ENCODE peak calls at places on chromosomes 16 and 17, in four cellular contexts. T, Q, W and E are unnamed samples.

GRCh38 chr16:12646490-12647274 is 157.0 kb downstream of the CPPED1 start:
- DNase-seq in T (no peak), W (no peak), Q (peak), E (no peak)

GRCh38 chr16:15644306-15644961 is 1.5 kb upstream of the MARF1 start:
- DNase-seq in T (no peak), W (peak), Q (peak), E (no peak)

GRCh38 chr17:29179232-29180036 is 764 bp downstream of the MYO18A start:
- DNase-seq in T (no peak), Q (peak), W (peak), E (peak)

GRCh38 chr17:21252875-21253645 is at the start of gene NATD1:
- DNase-seq in Q (peak), W (peak), T (peak), E (peak)

GRCh38 chr16:88691924-88692560 is 5.7 kb upstream of the SNAI3 start:
- DNase-seq in W (no peak), Q (no peak), T (no peak), E (no peak)

GRCh38 chr16:79069634-79070033 is 530.9 kb downstream of the MAF start:
- DNase-seq in Q (no peak), W (no peak), T (no peak), E (no peak)

GRCh38 chr17:74746922-74747321 is 1.5 kb upstream of the NHERF1 start:
- DNase-seq in T (no peak), Q (no peak), W (no peak), E (no peak)

GRCh38 chr17:78123258-78123929 is 5.2 kb downstream of the TMC6 start:
- DNase-seq in W (no peak), Q (no peak), T (no peak), E (no peak)

GRCh38 chr17:50026046-50026675 is 29.7 kb upstream of the ITGA3 start:
- DNase-seq in W (no peak), T (no peak), Q (no peak), E (no peak)

GRCh38 chr16:17635183-17635582 is 164.4 kb upstream of the XYLT1 start:
- DNase-seq in Q (no peak), W (no peak), T (no peak), E (no peak)

GRCh38 chr17:47760409-47761140 is 27.5 kb downstream of the TBX21 start:
- DNase-seq in T (no peak), W (no peak), Q (no peak), E (no peak)

GRCh38 chr16:68445458-68445857 is 2.9 kb downstream of the SMPD3 start:
- DNase-seq in W (peak), T (peak), Q (peak), E (no peak)

GRCh38 chr17:40356906-40357861 is 7.4 kb downstream of the GJD3 start:
- DNase-seq in T (no peak), W (no peak), Q (no peak), E (no peak)

GRCh38 chr16:50781043-50781442 is 39.2 kb downstream of the CYLD start:
- DNase-seq in T (no peak), Q (peak), W (peak), E (no peak)

GRCh38 chr16:3065742-3066439 is 451 bp downstream of the IL32 start:
- DNase-seq in T (no peak), Q (no peak), W (no peak), E (no peak)

GRCh38 chr16:17368951-17369350 is 101.8 kb downstream of the XYLT1 start:
- DNase-seq in Q (no peak), W (no peak), T (no peak), E (no peak)

GRCh38 chr16:6279261-6279660 is 1053.4 kb upstream of the RBFOX1 start:
- DNase-seq in Q (no peak), W (no peak), T (no peak), E (no peak)

GRCh38 chr16:57384248-57385070 is 12.2 kb downstream of the CX3CL1 start:
- DNase-seq in Q (no peak), T (no peak), W (no peak), E (no peak)

GRCh38 chr16:16096161-16096857 is 127.0 kb downstream of the ABCC6 start:
- DNase-seq in W (no peak), T (peak), Q (no peak), E (peak)

GRCh38 chr17:32452281-32452680 is 8.0 kb downstream of the PSMD11 start:
- DNase-seq in W (no peak), Q (no peak), T (peak), E (no peak)

GRCh38 chr16:14117051-14117450 is 45.9 kb downstream of the MRTFB start:
- DNase-seq in W (no peak), Q (peak), T (no peak), E (no peak)
- H3K4me3 ChIP-seq in W (no peak), Q (no peak), T (no peak), E (no peak)

DNA sequence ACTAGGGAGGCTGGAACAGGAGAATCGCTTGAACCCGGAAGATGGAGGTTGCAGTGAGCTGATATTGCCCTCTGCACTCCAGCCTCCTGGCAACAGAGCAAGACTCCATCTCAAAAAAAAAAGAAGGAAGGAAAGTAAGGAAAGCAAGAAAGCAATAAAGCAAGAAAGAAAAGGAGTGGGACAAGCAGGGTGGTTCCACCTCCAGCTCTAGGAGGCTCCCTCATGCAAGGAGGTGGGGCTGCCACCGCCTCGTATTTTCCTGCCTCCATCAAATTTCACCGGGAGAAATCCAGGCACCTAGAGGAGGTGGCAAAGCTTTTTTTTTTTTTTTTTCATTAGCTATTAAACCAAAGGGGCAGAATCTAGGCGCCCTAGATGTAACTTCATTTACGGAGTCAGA is 1.0 kb downstream of the CYB561 start:
- DNase-seq in W (peak), T (no peak), Q (no peak), E (no peak)
- H3K27ac ChIP-seq in W (peak), T (no peak), Q (peak), E (no peak)

GRCh38 chr17:14690704-14691103 is 389.8 kb downstream of the HS3ST3B1 start:
- DNase-seq in T (no peak), Q (no peak), W (no peak), E (no peak)

GRCh38 chr17:14693382-14693781 is 392.5 kb downstream of the HS3ST3B1 start:
- DNase-seq in Q (no peak), T (no peak), W (no peak), E (no peak)

DNA sequence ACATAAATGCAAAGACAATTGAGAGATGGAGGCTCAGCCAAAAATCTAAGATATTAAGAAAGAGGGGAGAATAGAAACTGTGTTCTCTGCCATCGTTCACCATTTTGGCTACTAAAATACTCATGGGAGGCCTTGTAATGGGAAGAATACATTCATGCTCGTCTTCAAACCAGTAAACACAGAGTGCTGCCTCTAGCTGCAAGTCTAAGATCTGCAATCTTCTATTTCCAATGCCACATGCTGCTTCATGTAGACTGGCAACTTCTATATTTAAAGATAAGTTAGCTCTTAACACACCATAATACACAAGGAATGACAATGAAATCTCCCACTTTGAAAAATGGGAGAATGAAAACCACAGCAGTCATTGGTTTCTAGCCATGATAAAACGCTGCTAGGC is 387.3 kb downstream of the HS3ST3B1 start:
- DNase-seq in Q (peak), T (no peak), W (peak), E (no peak)
- TF ChIP-seq CTCF in Q (no peak), T (no peak), W (peak), E (no peak)

GRCh38 chr17:83119987-83120864 is 40.8 kb downstream of the METRNL start:
- DNase-seq in Q (peak), W (no peak), T (no peak), E (no peak)
- H3K4me3 ChIP-seq in Q (no peak), W (no peak), T (no peak), E (no peak)

GRCh38 chr17:45955326-45955725 is 43.7 kb upstream of the STH start:
- DNase-seq in T (no peak), Q (no peak), W (no peak), E (no peak)

GRCh38 chr17:45951941-45952340 is 47.1 kb upstream of the STH start:
- DNase-seq in Q (no peak), T (no peak), W (no peak), E (no peak)

GRCh38 chr17:45952814-45953320 is 46.2 kb upstream of the STH start:
- DNase-seq in Q (no peak), T (no peak), W (no peak), E (no peak)

GRCh38 chr17:45954914-45955313 is 44.1 kb upstream of the STH start:
- DNase-seq in W (peak), Q (no peak), T (no peak), E (no peak)

GRCh38 chr17:45953561-45953960 is 45.5 kb upstream of the STH start:
- DNase-seq in Q (no peak), W (peak), T (no peak), E (no peak)
- H3K27ac ChIP-seq in Q (no peak), W (no peak), T (no peak), E (no peak)

GRCh38 chr17:43992641-43993040 is 11.8 kb upstream of the NAGS start:
- DNase-seq in T (no peak), Q (no peak), W (no peak), E (no peak)

GRCh38 chr17:43999024-43999423 is 5.4 kb upstream of the NAGS start:
- DNase-seq in W (no peak), Q (no peak), T (no peak), E (no peak)

GRCh38 chr17:43994272-43995149 is 9.9 kb upstream of the NAGS start:
- DNase-seq in T (peak), Q (peak), W (peak), E (no peak)

GRCh38 chr17:43998552-43998951 is 5.9 kb upstream of the NAGS start:
- DNase-seq in W (peak), T (peak), Q (no peak), E (no peak)

GRCh38 chr17:43995150-43995471 is 9.3 kb upstream of the NAGS start:
- DNase-seq in Q (no peak), W (no peak), T (no peak), E (no peak)
- TF ChIP-seq CTCF in Q (no peak), W (no peak), T (no peak), E (no peak)

DNA sequence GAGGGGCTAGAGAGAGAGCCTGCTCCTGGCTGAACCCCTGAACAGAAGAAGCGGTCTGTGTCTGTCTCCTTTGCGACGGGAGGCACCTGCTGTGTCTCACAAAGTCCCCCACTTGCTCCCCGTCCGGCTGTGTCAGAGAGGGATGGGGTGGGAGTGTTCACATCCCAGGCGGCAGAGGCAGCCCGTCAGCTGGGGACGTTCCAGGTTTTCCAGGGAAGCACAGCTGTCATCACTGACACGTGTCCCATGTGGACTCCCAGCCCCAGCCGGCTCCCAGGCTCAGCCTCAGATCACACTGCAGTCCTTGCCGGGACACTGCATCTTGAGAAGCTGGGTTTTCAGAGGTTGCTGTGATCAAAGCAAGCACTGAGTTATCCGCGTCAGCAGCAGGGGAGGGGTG is 1.6 kb downstream of the TELO2 start:
- DNase-seq in T (peak), Q (no peak), W (no peak), E (no peak)
- H3K4me3 ChIP-seq in T (peak), Q (peak), W (peak), E (peak)

GRCh38 chr16:70767377-70768204 is 33.4 kb downstream of the VAC14 start:
- DNase-seq in Q (no peak), T (no peak), W (peak), E (no peak)

GRCh38 chr16:70769761-70770160 is 31.2 kb downstream of the VAC14 start:
- DNase-seq in T (no peak), W (no peak), Q (no peak), E (no peak)

GRCh38 chr16:70766176-70766575 is 34.8 kb downstream of the VAC14 start:
- DNase-seq in W (no peak), Q (no peak), T (no peak), E (no peak)

GRCh38 chr16:70769131-70769530 is 31.8 kb downstream of the VAC14 start:
- DNase-seq in W (no peak), T (no peak), Q (no peak), E (no peak)

DNA sequence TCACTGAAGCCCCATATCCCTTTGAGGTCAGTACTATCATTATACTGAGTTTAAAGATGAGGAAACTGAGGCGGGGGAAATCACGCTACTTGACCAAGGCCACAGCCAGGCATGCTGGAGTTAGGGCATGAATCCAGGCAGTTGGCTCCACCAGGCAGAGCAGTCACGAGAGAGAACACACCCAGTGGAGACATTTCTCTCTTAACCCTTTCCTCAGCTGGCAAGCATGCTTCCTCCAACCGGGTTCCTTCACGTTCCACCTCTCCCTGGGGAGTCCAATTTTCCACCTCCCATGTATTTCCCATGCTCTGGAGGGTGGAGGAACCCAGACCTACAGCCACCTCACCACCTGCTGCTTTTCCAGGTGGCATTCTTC is 32.8 kb downstream of the VAC14 start:
- DNase-seq in Q (no peak), T (peak), W (no peak), E (no peak)
- H3K27ac ChIP-seq in Q (peak), T (peak), W (no peak), E (no peak)

DNA sequence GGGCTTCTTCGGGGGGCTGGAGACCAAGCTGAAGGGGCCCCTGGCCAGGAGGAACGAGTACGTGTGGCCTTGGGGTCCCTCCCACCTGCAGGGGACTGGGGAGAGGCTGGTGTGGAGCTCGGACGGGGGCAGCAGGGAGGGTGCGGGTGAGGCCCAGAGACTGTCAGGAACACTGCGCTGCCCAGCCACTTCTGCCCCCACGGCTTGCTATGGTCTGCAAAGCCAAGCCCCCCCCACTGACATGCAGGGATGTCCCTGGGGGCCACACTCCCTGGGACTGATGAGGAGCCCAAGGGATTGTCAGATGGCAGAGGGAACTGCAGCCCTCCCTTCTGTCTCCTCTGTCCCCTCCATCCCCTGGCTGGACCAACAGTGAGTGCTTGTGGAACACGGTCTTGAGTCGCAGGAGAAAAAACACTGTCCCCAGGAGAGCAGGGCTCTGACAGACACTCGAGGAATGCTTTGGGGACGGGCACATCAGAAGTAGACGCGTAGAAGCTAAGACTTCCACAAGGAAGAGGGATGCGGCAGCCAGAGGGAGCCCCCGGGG is 34.6 kb downstream of the CIBAR2 start:
- DNase-seq in T (no peak), W (no peak), Q (no peak), E (no peak)
- TF ChIP-seq CTCF in T (no peak), W (no peak), Q (no peak), E (no peak)